ENCODE peak calls at places on chromosomes 3 and 15, in six cellular contexts. F, M, S, Q, T and A are unnamed samples.

GRCh38 chr3:188911033-188911850 is 260.5 kb upstream of the TPRG1 start:
- DNase-seq in F (no peak), M (no peak), S (no peak), Q (no peak), T (no peak), A (no peak)

GRCh38 chr15:41955807-41956525 is 16.4 kb downstream of the EHD4 start:
- DNase-seq in F (no peak), M (no peak), S (no peak), Q (no peak), T (no peak), A (no peak)

GRCh38 chr3:147152476-147152875 is 253.9 kb downstream of the ZIC4 start:
- DNase-seq in F (no peak), M (no peak), S (no peak), Q (no peak), T (no peak), A (no peak)

GRCh38 chr3:33749546-33750215 is 31.6 kb upstream of the CLASP2 start:
- DNase-seq in F (no peak), M (no peak), S (no peak), Q (no peak), T (no peak), A (no peak)

GRCh38 chr15:101540480-101541239 is 51.2 kb upstream of the PCSK6 start:
- DNase-seq in F (peak; percentile 63), M (no peak), S (no peak), Q (no peak), T (no peak), A (no peak)

GRCh38 chr15:39250460-39251186 is 330.3 kb upstream of the THBS1 start:
- DNase-seq in F (no peak), M (no peak), S (no peak), Q (no peak), T (no peak), A (no peak)

GRCh38 chr3:133783762-133784161 is 21.9 kb upstream of the SRPRB start:
- DNase-seq in F (no peak), M (no peak), S (no peak), Q (no peak), T (no peak), A (no peak)

GRCh38 chr3:171747223-171747920 is 62.9 kb downstream of the PLD1 start:
- DNase-seq in F (no peak), M (no peak), S (no peak), Q (no peak), T (no peak), A (no peak)

GRCh38 chr3:110754207-110754916 is 317.3 kb upstream of the NECTIN3 start:
- DNase-seq in F (no peak), M (no peak), S (no peak), Q (no peak), T (no peak), A (no peak)

GRCh38 chr15:85639752-85640381 is 154.9 kb downstream of the KLHL25 start:
- DNase-seq in F (no peak), M (no peak), S (no peak), Q (no peak), T (no peak), A (no peak)

GRCh38 chr3:160981217-160981938 is 123.8 kb downstream of the B3GALNT1 start:
- DNase-seq in F (no peak), M (no peak), S (no peak), Q (peak; percentile 50), T (peak; percentile 60), A (no peak)

GRCh38 chr3:160440687-160441086 is 8.9 kb downstream of the TRIM59 start:
- DNase-seq in F (no peak), M (no peak), S (no peak), Q (no peak), T (no peak), A (no peak)

GRCh38 chr15:42057744-42058646 is 36.4 kb downstream of the PLA2G4D start:
- DNase-seq in F (no peak), M (no peak), S (no peak), Q (no peak), T (no peak), A (no peak)

GRCh38 chr15:32849769-32850668 is 132.2 kb downstream of the GREM1 start:
- DNase-seq in F (no peak), M (no peak), S (no peak), Q (no peak), T (no peak), A (no peak)

DNA sequence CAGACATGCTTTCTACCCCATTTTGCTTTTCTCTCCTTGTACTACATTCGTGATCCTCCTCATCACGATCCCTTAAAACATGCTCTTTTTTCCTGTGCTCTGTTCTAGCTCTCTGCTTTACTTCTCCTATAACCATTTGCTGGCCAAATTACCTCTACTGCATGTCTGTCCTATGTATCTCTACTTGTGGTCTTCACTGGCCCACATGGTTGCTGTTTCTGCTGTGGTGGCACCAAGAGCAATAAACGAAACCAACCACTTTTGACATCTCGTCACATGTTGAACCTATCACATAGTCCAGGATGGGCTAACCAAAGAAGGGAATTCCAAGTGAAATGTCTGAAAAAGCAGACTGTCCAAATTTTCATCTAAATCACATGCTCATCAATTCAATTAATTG is 115.2 kb downstream of the LEKR1 start:
- DNase-seq in F (no peak), M (no peak), S (no peak), Q (no peak), T (no peak), A (no peak)
- H3K27ac ChIP-seq in F (no peak overlapping the region), M (no peak overlapping the region), S (no peak overlapping the region), Q (no peak overlapping the region), T (no peak overlapping the region), A (no peak overlapping the region)

DNA sequence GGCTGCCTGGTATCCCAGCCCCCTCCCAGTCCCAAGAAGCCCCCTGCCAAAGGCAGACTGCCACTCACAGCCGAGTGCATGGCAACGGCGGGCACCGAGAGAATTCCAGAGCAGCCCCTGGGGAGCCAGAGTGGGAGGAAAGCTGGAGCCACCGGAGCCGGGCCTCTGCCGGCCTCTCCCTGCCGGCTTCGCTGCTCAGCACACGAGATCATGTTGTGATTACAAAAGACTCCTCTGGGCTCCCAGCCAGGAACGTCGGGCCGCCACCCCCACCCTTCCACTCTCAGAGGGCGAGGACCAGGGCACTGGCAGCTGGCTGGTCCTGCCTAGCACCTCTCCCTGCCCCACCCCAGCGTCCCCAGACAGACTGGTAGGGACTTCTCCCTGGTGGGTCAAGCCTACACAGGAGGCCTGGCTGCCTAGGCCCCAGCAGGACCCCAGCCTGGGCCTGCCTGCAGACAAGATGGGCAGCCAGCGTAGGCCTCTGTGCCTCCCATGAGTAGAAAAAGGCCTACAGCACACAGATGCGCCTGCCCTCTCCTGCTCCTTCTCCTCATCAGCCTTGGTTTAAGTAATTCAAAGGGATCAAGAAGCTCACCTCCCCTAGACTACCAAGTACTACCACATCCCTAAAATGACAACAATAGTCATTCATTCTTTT is at the start of gene CCDC9B:
- DNase-seq in F (peak; percentile 98), M (peak; percentile 93), S (peak; percentile 92), Q (peak; percentile 95), T (peak; percentile 90), A (peak; percentile 88)
- H3K4me3 ChIP-seq in F (peak within 1 kb of the TSS; percentile 64), M (peak within 1 kb of the TSS; percentile 48), S (peak within 1 kb of the TSS; percentile 66), Q (peak within 1 kb of the TSS; percentile 45), T (peak within 1 kb of the TSS; percentile 25), A (peak within 1 kb of the TSS; percentile 25)

GRCh38 chr15:70217246-70218160 is 119.8 kb upstream of the TLE3 start:
- DNase-seq in F (no peak), M (no peak), S (no peak), Q (no peak), T (no peak), A (no peak)
- H3K27me3 ChIP-seq in F (no peaks in the 10 kb centered on the region), M (peaks cover 40% of the 10 kb centered on the region), S (peaks cover 2% of the 10 kb centered on the region), Q (no peaks in the 10 kb centered on the region), T (no peaks in the 10 kb centered on the region), A (no peaks in the 10 kb centered on the region)

DNA sequence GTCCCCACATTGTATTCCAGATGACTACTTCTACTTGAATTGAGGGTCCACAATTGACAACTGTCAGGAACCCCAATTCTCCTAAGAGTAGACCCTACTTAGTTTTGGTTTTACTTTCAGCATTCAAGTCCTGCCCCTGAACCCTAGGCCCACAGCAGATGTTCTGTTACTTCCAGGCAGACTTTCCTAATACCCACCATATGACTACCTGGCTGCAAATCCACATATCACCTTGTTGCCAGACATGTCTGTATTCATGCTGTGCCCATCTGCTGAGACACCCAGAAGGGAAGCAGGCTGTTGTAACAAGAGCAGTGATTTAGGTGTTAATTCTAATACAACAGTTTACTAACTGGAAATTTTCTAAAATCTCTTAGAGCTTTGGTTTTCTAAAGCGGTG is 235.1 kb upstream of the CCDC54 start:
- DNase-seq in F (no peak), M (no peak), S (no peak), Q (no peak), T (no peak), A (no peak)
- H3K27ac ChIP-seq in F (no peak overlapping the region), M (no peak overlapping the region), S (no peak overlapping the region), Q (no peak overlapping the region), T (no peak overlapping the region), A (no peak overlapping the region)

DNA sequence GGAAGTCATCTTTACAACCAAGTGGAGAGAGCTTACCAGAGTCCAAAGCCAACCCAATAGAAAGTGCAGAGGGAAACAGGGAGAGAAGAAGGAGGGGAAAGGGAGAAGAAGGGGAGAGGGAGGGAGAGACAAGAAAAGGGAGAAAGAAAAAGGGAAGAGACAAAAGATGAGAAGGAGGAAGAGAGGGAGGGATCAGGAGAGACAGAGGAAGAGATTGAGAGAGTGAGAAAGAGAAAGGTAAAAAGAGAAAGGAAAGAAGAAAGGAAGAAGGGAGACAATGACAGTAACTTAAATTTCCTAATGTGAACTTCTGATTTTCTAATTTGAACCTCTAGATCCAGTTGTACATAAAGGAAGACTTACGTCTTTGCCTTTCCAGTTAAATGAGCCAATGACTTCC is 20.7 kb upstream of the WNT5A start:
- DNase-seq in F (no peak), M (no peak), S (no peak), Q (no peak), T (no peak), A (no peak)
- H3K4me3 ChIP-seq in F (no peak overlapping the region), M (no peak overlapping the region), S (no peak overlapping the region), Q (no peak overlapping the region), T (no peak overlapping the region), A (no peak overlapping the region)

GRCh38 chr3:128496602-128497304 is 3.8 kb upstream of the GATA2 start:
- DNase-seq in F (peak; percentile 72), M (no peak), S (peak; percentile 27), Q (peak; percentile 22), T (no peak), A (peak; percentile 32)

GRCh38 chr3:128497305-128498126 is 4.5 kb upstream of the GATA2 start:
- DNase-seq in F (peak; percentile 67), M (peak; percentile 78), S (peak; percentile 61), Q (peak; percentile 59), T (no peak), A (peak; percentile 66)

GRCh38 chr3:128494152-128494650 is 1.2 kb upstream of the GATA2 start:
- DNase-seq in F (peak; percentile 14), M (no peak), S (no peak), Q (no peak), T (no peak), A (no peak)

GRCh38 chr3:128496019-128496601 is 3.1 kb upstream of the GATA2 start:
- DNase-seq in F (peak; percentile 38), M (no peak), S (no peak), Q (peak; percentile 18), T (no peak), A (no peak)

GRCh38 chr3:128495435-128495970 is 2.5 kb upstream of the GATA2 start:
- DNase-seq in F (peak; percentile 42), M (no peak), S (no peak), Q (peak; percentile 17), T (no peak), A (no peak)
- H3K27me3 ChIP-seq in F (peaks cover 59% of the 10 kb centered on the region), M (peaks cover 65% of the 10 kb centered on the region), S (peaks cover 93% of the 10 kb centered on the region), Q (peaks cover 58% of the 10 kb centered on the region), T (peaks cover 15% of the 10 kb centered on the region), A (peaks cover 77% of the 10 kb centered on the region)

GRCh38 chr3:104685492-104685891 is 681.2 kb upstream of the ALCAM start:
- DNase-seq in F (no peak), M (no peak), S (no peak), Q (no peak), T (no peak), A (no peak)
- H3K27ac ChIP-seq in F (no peak overlapping the region), M (no peak overlapping the region), S (no peak overlapping the region), Q (no peak overlapping the region), T (no peak overlapping the region), A (no peak overlapping the region)